ENCODE peak calls at places on chromosomes 6 and 20, in four cellular contexts. M, T, R and F are unnamed samples.

GRCh38 chr6:10389739-10390494 is 25.0 kb downstream of the TFAP2A start:
- DNase-seq in M (no peak), T (no peak), R (no peak), F (no peak)

GRCh38 chr20:40197744-40198143 is 491.3 kb downstream of the MAFB start:
- DNase-seq in M (no peak), R (no peak), T (no peak), F (no peak)

GRCh38 chr6:42378536-42378935 is 73.2 kb downstream of the TRERF1 start:
- DNase-seq in R (no peak), M (no peak), T (no peak), F (no peak)

GRCh38 chr6:136962661-136963060 is 40.6 kb downstream of the SLC35D3 start:
- DNase-seq in M (no peak), T (peak; percentile 65), R (no peak), F (peak; percentile 82)

GRCh38 chr20:44643596-44644383 is 7.7 kb downstream of the ADA start:
- DNase-seq in M (no peak), T (peak; percentile 49), R (peak; percentile 52), F (peak; percentile 78)

GRCh38 chr20:62119591-62120364 is 2.5 kb upstream of the LSM14B start:
- DNase-seq in R (no peak), M (no peak), T (no peak), F (peak; percentile 92)

GRCh38 chr20:14360386-14360785 is 23.0 kb upstream of the FLRT3 start:
- DNase-seq in T (no peak), R (no peak), M (no peak), F (peak; percentile 59)

GRCh38 chr6:139644821-139645220 is 270.4 kb upstream of the CITED2 start:
- DNase-seq in R (peak; percentile 32), M (no peak), T (no peak), F (peak; percentile 34)

GRCh38 chr20:11716239-11716944 is 201.3 kb upstream of the BTBD3 start:
- DNase-seq in M (no peak), T (no peak), R (no peak), F (peak; percentile 74)

GRCh38 chr6:80021131-80021530 is 16.7 kb downstream of the TTK start:
- DNase-seq in M (no peak), R (no peak), T (no peak), F (no peak)

GRCh38 chr20:671252-672030 is 4.2 kb downstream of the SCRT2 start:
- DNase-seq in R (no peak), T (no peak), M (no peak), F (no peak)

GRCh38 chr20:22495172-22495571 is 89.2 kb downstream of the FOXA2 start:
- DNase-seq in R (no peak), T (no peak), M (no peak), F (no peak)

GRCh38 chr6:21263531-21264287 is 329.8 kb upstream of the SOX4 start:
- DNase-seq in M (no peak), T (no peak), R (no peak), F (peak; percentile 25)

GRCh38 chr6:148550569-148550968 is 196.3 kb upstream of the UST start:
- DNase-seq in M (no peak), R (no peak), T (no peak), F (no peak)

GRCh38 chr20:37897008-37897548 is 5.8 kb upstream of the VSTM2L start:
- DNase-seq in T (no peak), M (no peak), R (no peak), F (no peak)

GRCh38 chr20:54144847-54145246 is 28.9 kb downstream of the CYP24A1 start:
- DNase-seq in M (no peak), T (no peak), R (no peak), F (no peak)